ENCODE peak calls at places on chromosomes 5 and 9, in six cellular contexts. D is fibroblast of lung, R is trophoblast cell, M is HepG2, C is hepatocyte, X is GM23248. Z is an unnamed sample.

GRCh38 chr9:75891277-75892167 is 1.0 kb downstream of the PCSK5 start:
- DNase-seq in D (peak; percentile 59), R (peak; percentile 21), M (no peak), C (peak; percentile 67), X (peak; percentile 51), Z (peak; percentile 19)

GRCh38 chr5:160165137-160166068 is 46.2 kb upstream of the PWWP2A start:
- DNase-seq in D (peak; percentile 99), R (peak; percentile 29), M (peak; percentile 82), C (peak; percentile 81), X (peak; percentile 97), Z (peak; percentile 99)

GRCh38 chr9:138042146-138042545 is 164.6 kb downstream of the CACNA1B start:
- DNase-seq in D (no peak), R (no peak), M (no peak), C (no peak), X (no peak), Z (no peak)

GRCh38 chr5:102713682-102714231 is 41.3 kb upstream of the PAM start:
- DNase-seq in D (no peak), R (no peak), M (no peak), C (no peak), X (peak; percentile 26), Z (no peak)

GRCh38 chr9:84921175-84921574 is 251.6 kb downstream of the NTRK2 start:
- DNase-seq in D (no peak), R (no peak), M (no peak), C (no peak), X (no peak), Z (no peak)

GRCh38 chr5:1441166-1441865 is 3.9 kb downstream of the SLC6A3 start:
- DNase-seq in D (no peak), R (no peak), M (no peak), C (no peak), X (no peak), Z (no peak)

GRCh38 chr5:138438724-138439536 is at the start of gene REEP2:
- DNase-seq in D (peak; percentile 30), R (peak; percentile 47), M (no peak), C (peak; percentile 88), X (peak; percentile 83), Z (peak; percentile 27)

GRCh38 chr5:115471674-115472073 is 72.9 kb downstream of the FEM1C start:
- DNase-seq in D (peak; percentile 62), R (no peak), M (no peak), C (no peak), X (peak; percentile 50), Z (no peak)

GRCh38 chr9:99823392-99824377 is 2.0 kb downstream of the NR4A3 start:
- DNase-seq in D (peak; percentile 53), R (no peak), M (no peak), C (peak; percentile 48), X (peak; percentile 71), Z (peak; percentile 26)

GRCh38 chr5:68343421-68343826 is 127.9 kb downstream of the PIK3R1 start:
- DNase-seq in D (peak; percentile 80), R (peak; percentile 51), M (no peak), C (peak; percentile 58), X (peak; percentile 95), Z (peak; percentile 91)

GRCh38 chr9:16028516-16028915 is 475.7 kb downstream of the CCDC171 start:
- DNase-seq in D (peak; percentile 48), R (peak; percentile 90), M (no peak), C (no peak), X (peak; percentile 56), Z (no peak)

GRCh38 chr5:74641014-74641777 is 668 bp upstream of the ENC1 start:
- DNase-seq in D (peak; percentile 78), R (peak; percentile 68), M (peak; percentile 84), C (peak; percentile 95), X (peak; percentile 91), Z (peak; percentile 72)

GRCh38 chr5:174501461-174502069 is 222.8 kb upstream of the MSX2 start:
- DNase-seq in D (peak; percentile 30), R (no peak), M (no peak), C (no peak), X (peak; percentile 37), Z (peak; percentile 79)

GRCh38 chr5:174504266-174504726 is 220.1 kb upstream of the MSX2 start:
- DNase-seq in D (no peak), R (no peak), M (no peak), C (no peak), X (no peak), Z (peak; percentile 16)

GRCh38 chr5:174500636-174501035 is 223.7 kb upstream of the MSX2 start:
- DNase-seq in D (no peak), R (no peak), M (no peak), C (no peak), X (no peak), Z (no peak)

GRCh38 chr5:174503461-174504265 is 220.7 kb upstream of the MSX2 start:
- DNase-seq in D (peak; percentile 81), R (peak; percentile 82), M (no peak), C (peak; percentile 59), X (peak; percentile 73), Z (peak; percentile 87)

DNA sequence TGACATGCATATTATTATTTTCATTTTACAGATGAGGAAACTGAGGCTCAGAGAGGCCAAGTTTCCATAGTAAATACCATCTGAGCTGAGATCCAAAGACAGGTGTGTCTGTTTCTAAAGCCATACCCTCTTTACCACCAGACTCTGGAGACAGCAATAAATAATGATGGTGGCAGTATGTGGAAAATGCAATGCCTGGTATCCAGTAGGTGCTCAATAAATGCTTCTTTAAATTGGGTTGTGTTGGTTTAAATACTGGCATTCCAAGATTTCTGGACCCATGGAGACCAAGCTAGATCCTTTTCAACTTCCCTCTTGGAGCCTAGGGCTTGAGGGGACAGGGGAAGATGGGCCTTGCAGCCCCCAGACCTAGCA is 221.3 kb upstream of the MSX2 start:
- DNase-seq in D (no peak), R (no peak), M (no peak), C (no peak), X (no peak), Z (no peak)
- H3K4me2 ChIP-seq in D (no peak overlapping the region), R (no peak overlapping the region), M (no peak overlapping the region), C (no peak overlapping the region), X (no peak overlapping the region), Z (peak overlapping the region; percentile 74)

DNA sequence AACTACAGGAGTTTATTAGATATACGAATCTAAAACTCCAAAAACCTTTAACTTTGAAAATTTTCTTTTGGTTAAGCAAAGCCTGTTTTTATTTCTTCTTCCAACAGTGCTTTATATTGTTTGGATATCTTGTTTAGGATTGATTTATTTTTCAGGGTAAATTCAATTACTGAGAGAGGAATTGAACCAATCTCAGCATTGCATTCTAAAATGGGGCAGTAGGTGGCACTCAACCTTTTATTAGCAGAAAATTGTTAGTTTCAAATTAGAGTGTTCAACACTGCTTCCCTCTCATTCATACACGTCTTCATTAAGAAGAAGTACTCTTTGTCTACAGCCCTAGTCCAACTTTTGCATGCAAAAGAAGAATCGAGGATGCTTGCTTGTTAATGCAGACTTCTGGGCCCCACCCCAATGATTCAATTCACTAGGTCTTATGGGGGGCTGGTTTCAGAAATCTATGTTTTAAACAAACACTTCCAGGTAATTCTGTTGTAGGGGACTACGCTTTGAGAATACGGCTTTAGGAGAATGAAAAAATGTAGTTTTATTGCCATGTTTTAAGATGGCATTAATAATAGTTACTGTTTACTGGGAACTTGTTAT is 26.6 kb downstream of the MRPL22 start:
- DNase-seq in D (peak; percentile 27), R (peak; percentile 28), M (no peak), C (peak; percentile 10), X (peak; percentile 38), Z (no peak)
- H3K4me3 ChIP-seq in D (no peak overlapping the region), R (no peak overlapping the region), M (no peak overlapping the region), C (no peak overlapping the region), X (no peak overlapping the region), Z (no peak overlapping the region)

DNA sequence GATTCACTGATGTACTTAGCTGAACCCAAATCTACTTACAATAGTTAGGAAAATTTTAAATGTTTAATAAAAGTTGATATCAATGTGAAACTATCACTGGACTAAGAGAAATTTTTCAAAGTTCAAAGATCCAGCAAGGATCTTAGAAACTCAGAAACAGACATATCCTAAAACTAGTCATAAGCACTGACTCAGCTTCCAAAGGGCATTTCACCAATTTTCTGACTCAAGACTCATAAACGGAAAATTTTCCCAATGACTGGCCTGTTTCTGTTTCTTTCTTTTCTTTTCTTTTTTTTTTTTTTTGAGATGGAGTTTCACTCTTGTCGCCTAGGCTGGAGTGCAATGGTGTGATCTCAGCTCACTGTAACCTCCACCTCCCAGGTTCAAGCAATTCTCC is 66.6 kb downstream of the CDC14B start:
- DNase-seq in D (peak; percentile 78), R (peak; percentile 52), M (no peak), C (peak; percentile 41), X (peak; percentile 94), Z (peak; percentile 83)
- H2AFZ ChIP-seq in D (no peak overlapping the region), R (no peak overlapping the region), M (no peak overlapping the region), C (no peak overlapping the region), X (peak overlapping the region; percentile 46), Z (no peak overlapping the region)

GRCh38 chr9:94639996-94640376 is 668 bp upstream of the FBP1 start:
- DNase-seq in D (no peak), R (peak; percentile 30), M (no peak), C (no peak), X (no peak), Z (no peak)
- H3K4me2 ChIP-seq in D (no peak overlapping the region), R (peak overlapping the region; percentile 44), M (peak overlapping the region; percentile 41), C (peak overlapping the region; percentile 94), X (no peak overlapping the region), Z (peak overlapping the region; percentile 85)

Z was measured in astrocyte.